ENCODE peak calls at places on chromosomes 4 and X, in nine cellular contexts. T is EH; W is AG04450; E is posterior vena cava; R is activated naive CD4-positive, alpha-beta T cell treated with anti-CD3 and anti-CD28 coated beads for 36 hours; B is keratinocyte; D is transverse colon; V is endothelial cell; Y is fibroblast of lung. C is an unnamed sample.

GRCh38 chrX:15405846-15406245 is 21.6 kb upstream of the VEGFD start:
- DNase-seq in W (no peak), D (no peak), E (no peak), T (no peak), Y (peak), R (no peak), B (no peak), V (no peak), C (peak)

GRCh38 chr4:153212755-153213154 is 8.5 kb downstream of the TRIM2 start:
- DNase-seq in D (no peak), B (peak), V (no peak), E (no peak), T (peak), R (no peak), W (no peak), Y (no peak), C (no peak)

GRCh38 chr4:140240237-140240636 is 86.3 kb upstream of the MAML3 start:
- DNase-seq in Y (no peak), R (no peak), W (no peak), V (no peak), T (no peak), D (no peak), B (no peak), E (no peak), C (no peak)

GRCh38 chrX:38664285-38664684 is 102.9 kb downstream of the TSPAN7 start:
- DNase-seq in T (peak), W (no peak), R (peak), E (no peak), D (no peak), B (no peak), V (peak), Y (peak), C (peak)

GRCh38 chr4:112214397-112215264 is 17.0 kb upstream of the AP1AR start:
- DNase-seq in Y (peak), T (peak), W (no peak), B (no peak), R (no peak), D (no peak), V (no peak), E (no peak), C (peak)

GRCh38 chr4:688695-689497 is at the start of gene SLC49A3:
- DNase-seq in Y (no peak), R (no peak), E (no peak), D (peak), T (no peak), V (no peak), W (no peak), B (no peak), C (peak)

GRCh38 chr4:74632634-74633033 is 161.7 kb downstream of the BTC start:
- DNase-seq in Y (peak), D (peak), R (peak), W (peak), B (peak), E (peak), T (peak), V (no peak), C (peak)

GRCh38 chr4:185837415-185838103 is 25.6 kb upstream of the SORBS2 start:
- DNase-seq in W (no peak), E (no peak), D (no peak), R (no peak), B (no peak), V (no peak), Y (no peak), T (no peak), C (no peak)

GRCh38 chr4:112753333-112753732 is 116.4 kb downstream of the LARP7 start:
- DNase-seq in E (no peak), Y (no peak), B (no peak), V (no peak), R (no peak), W (no peak), D (no peak), T (no peak), C (no peak)

GRCh38 chrX:9614016-9614415 is 149.2 kb downstream of the TBL1X start:
- DNase-seq in T (peak), V (no peak), B (no peak), R (no peak), E (no peak), Y (peak), W (no peak), D (no peak), C (peak)

GRCh38 chr4:95637047-95637600 is 88.4 kb upstream of the UNC5C start:
- DNase-seq in T (no peak), V (peak), Y (peak), R (no peak), B (no peak), E (no peak), W (no peak), D (no peak), C (no peak)

GRCh38 chr4:40316333-40316781 is 18.8 kb upstream of the CHRNA9 start:
- DNase-seq in E (no peak), R (peak), D (no peak), B (peak), V (no peak), Y (peak), T (peak), W (peak), C (peak)

GRCh38 chr4:121597346-121597934 is 99.3 kb downstream of the ANXA5 start:
- DNase-seq in T (no peak), D (no peak), B (no peak), W (no peak), E (no peak), Y (no peak), V (no peak), R (peak), C (no peak)

GRCh38 chr4:53147711-53148110 is 218.2 kb downstream of the SCFD2 start:
- DNase-seq in T (peak), B (no peak), W (no peak), Y (peak), E (no peak), D (no peak), R (no peak), V (no peak), C (peak)

GRCh38 chr4:36651253-36651652 is 369.8 kb downstream of the DTHD1 start:
- DNase-seq in V (no peak), Y (no peak), B (peak), T (no peak), D (no peak), E (no peak), R (peak), W (no peak), C (no peak)

GRCh38 chrX:77510007-77510406 is 62.8 kb downstream of the FGF16 start:
- DNase-seq in R (no peak), W (no peak), E (no peak), T (no peak), D (no peak), B (no peak), V (no peak), Y (no peak), C (no peak)

GRCh38 chr4:88060431-88060830 is 53.0 kb downstream of the PKD2 start:
- DNase-seq in T (no peak), V (no peak), R (no peak), B (no peak), E (no peak), Y (no peak), D (no peak), W (no peak), C (no peak)

GRCh38 chr4:94653095-94653649 is 104.6 kb upstream of the BMPR1B start:
- DNase-seq in R (no peak), T (no peak), W (no peak), V (no peak), Y (no peak), B (no peak), E (no peak), D (no peak), C (no peak)

GRCh38 chrX:77447339-77448149 is at the start of gene FGF16:
- DNase-seq in E (peak), B (no peak), V (peak), T (no peak), R (peak), D (no peak), W (no peak), Y (no peak), C (no peak)

GRCh38 chr4:39042365-39042764 is 10.2 kb upstream of the TMEM156 start:
- DNase-seq in W (no peak), V (no peak), R (no peak), T (no peak), Y (no peak), E (no peak), D (no peak), B (no peak), C (no peak)

GRCh38 chr4:90837241-90837640 is 710.0 kb downstream of the CCSER1 start:
- DNase-seq in T (no peak), V (no peak), R (no peak), D (no peak), E (no peak), Y (no peak), B (no peak), W (no peak), C (no peak)

GRCh38 chr4:19214591-19214990 is 1037.1 kb upstream of the SLIT2 start:
- DNase-seq in D (no peak), B (no peak), R (no peak), W (no peak), Y (peak), E (no peak), V (no peak), T (peak), C (no peak)

GRCh38 chr4:75327804-75328512 is 186.2 kb downstream of the RCHY1 start:
- DNase-seq in R (no peak), E (peak), Y (peak), W (no peak), B (no peak), D (no peak), T (peak), V (no peak), C (no peak)

GRCh38 chrX:29299689-29300088 is 712.4 kb downstream of the IL1RAPL1 start:
- DNase-seq in Y (peak), D (no peak), T (no peak), V (no peak), B (no peak), E (no peak), R (no peak), W (no peak), C (no peak)

GRCh38 chr4:75542824-75543223 is 13.0 kb upstream of the ODAPH start:
- DNase-seq in T (peak), E (no peak), W (peak), R (no peak), Y (peak), D (no peak), B (peak), V (no peak), C (peak)

GRCh38 chrX:136689441-136689840 is 41.5 kb downstream of the CD40LG start:
- DNase-seq in D (no peak), T (no peak), B (no peak), Y (no peak), R (peak), E (no peak), V (no peak), W (no peak), C (no peak)

GRCh38 chr4:151991001-151991883 is 230.4 kb upstream of the GATB start:
- DNase-seq in T (peak), V (no peak), W (no peak), E (no peak), R (no peak), B (no peak), Y (no peak), D (no peak), C (no peak)

GRCh38 chr4:8250167-8250566 is 19.4 kb upstream of the HTRA3 start:
- DNase-seq in V (no peak), R (no peak), Y (no peak), T (no peak), W (no peak), D (no peak), B (no peak), E (no peak), C (no peak)

GRCh38 chrX:140318306-140318705 is 186.6 kb downstream of the SOX3 start:
- DNase-seq in W (no peak), V (no peak), Y (no peak), D (no peak), T (no peak), B (no peak), E (no peak), R (no peak), C (peak)

GRCh38 chrX:109533631-109534030 is 3.0 kb upstream of the NXT2 start:
- DNase-seq in T (peak), V (no peak), B (peak), D (no peak), E (no peak), Y (peak), R (no peak), W (no peak), C (peak)

GRCh38 chr4:153530996-153531375 is 64.8 kb downstream of the TMEM131L start:
- DNase-seq in V (no peak), R (no peak), B (no peak), T (no peak), D (no peak), Y (no peak), E (no peak), W (no peak), C (no peak)

GRCh38 chr4:101280866-101281600 is 66.3 kb downstream of the PPP3CA start:
- DNase-seq in R (no peak), Y (no peak), D (no peak), W (no peak), B (no peak), V (no peak), E (no peak), T (no peak), C (no peak)

GRCh38 chr4:141871086-141871485 is 234.7 kb downstream of the IL15 start:
- DNase-seq in T (peak), R (no peak), E (no peak), V (no peak), B (no peak), D (no peak), Y (peak), W (no peak), C (peak)

GRCh38 chr4:1242506-1243450 is 6.2 kb downstream of the CTBP1 start:
- DNase-seq in R (no peak), D (peak), T (no peak), E (peak), W (no peak), Y (no peak), B (no peak), V (no peak), C (no peak)

GRCh38 chrX:12798601-12799000 is 7.4 kb downstream of the PRPS2 start:
- DNase-seq in W (peak), T (peak), Y (peak), D (no peak), R (no peak), V (no peak), B (no peak), E (no peak), C (peak)

GRCh38 chrX:139759637-139760036 is 51.7 kb upstream of the MCF2 start:
- DNase-seq in R (no peak), V (peak), T (peak), Y (peak), B (no peak), D (no peak), W (no peak), E (no peak), C (peak)

C was measured in AG10803.